ENCODE peak calls at places on chromosomes 16 and 17, in four cellular contexts. Y is fibroblast of the aortic adventitia, N is tibial nerve, X is aorta. V is an unnamed sample.

GRCh38 chr16:84826558-84826941 is 6.8 kb downstream of the CRISPLD2 start:
- DNase-seq in N (no peak), X (no peak), Y (peak; percentile 79), V (peak; percentile 60)

GRCh38 chr16:86590501-86591144 is 12.3 kb downstream of the FOXL1 start:
- DNase-seq in X (no peak), N (no peak), Y (peak; percentile 98), V (peak; percentile 91)

GRCh38 chr17:72121164-72122001 is 563 bp downstream of the SOX9 start:
- DNase-seq in Y (peak; percentile 32), N (no peak), X (peak; percentile 49), V (peak; percentile 50)

GRCh38 chr17:1067282-1067956 is 70.5 kb downstream of the TIMM22 start:
- DNase-seq in Y (no peak), N (no peak), X (no peak), V (no peak)

GRCh38 chr17:28333083-28333746 is 2.1 kb downstream of the IFT20 start:
- DNase-seq in X (no peak), Y (no peak), N (no peak), V (no peak)

GRCh38 chr17:37648555-37648954 is 5.3 kb upstream of the DDX52 start:
- DNase-seq in N (no peak), Y (peak; percentile 71), X (no peak), V (peak; percentile 78)

GRCh38 chr17:74601944-74602572 is 10.0 kb upstream of the CD300LD start:
- DNase-seq in Y (peak; percentile 39), N (peak; percentile 41), X (no peak), V (peak; percentile 34)

GRCh38 chr17:4152471-4152870 is 9.5 kb downstream of the CYB5D2 start:
- DNase-seq in Y (no peak), N (no peak), X (no peak), V (peak; percentile 52)